ENCODE peak calls at places on chromosomes 6 and 20, in eight cellular contexts. T is CD8-positive, alpha-beta memory T cell; A is neural progenitor cell; I is brain microvascular endothelial cell; M is dorsolateral prefrontal cortex; Z is GM23338; D is ascending aorta; W is astrocyte of the spinal cord. Q is an unnamed sample.

GRCh38 chr6:42112351-42112750 is 30.1 kb downstream of the C6orf132 start:
- DNase-seq in T (no peak), A (no peak), I (no peak), M (no peak), Z (no peak), D (no peak), W (no peak), Q (no peak)

GRCh38 chr6:83908813-83909212 is 49.3 kb downstream of the CYB5R4 start:
- DNase-seq in T (no peak), A (no peak), I (peak), M (no peak), Z (no peak), D (no peak), W (peak), Q (no peak)

GRCh38 chr6:73389854-73390253 is 4.8 kb upstream of the DDX43 start:
- DNase-seq in T (no peak), A (no peak), I (no peak), M (no peak), Z (peak), D (no peak), W (no peak), Q (peak)

GRCh38 chr6:100946711-100947110 is 65.6 kb upstream of the ASCC3 start:
- DNase-seq in T (no peak), A (no peak), I (no peak), M (no peak), Z (no peak), D (no peak), W (no peak), Q (no peak)

GRCh38 chr6:151060096-151060741 is 179.5 kb upstream of the AKAP12 start:
- DNase-seq in T (no peak), A (no peak), I (peak), M (no peak), Z (no peak), D (no peak), W (peak), Q (no peak)

GRCh38 chr6:149405823-149406765 is 6.0 kb downstream of the SUMO4 start:
- DNase-seq in T (no peak), A (no peak), I (no peak), M (no peak), Z (no peak), D (no peak), W (peak), Q (no peak)

GRCh38 chr6:163327936-163328335 is 86.6 kb upstream of the QKI start:
- DNase-seq in T (no peak), A (no peak), I (no peak), M (no peak), Z (no peak), D (no peak), W (no peak), Q (peak)

GRCh38 chr20:54015496-54015895 is 54.9 kb downstream of the BCAS1 start:
- DNase-seq in T (no peak), A (no peak), I (no peak), M (no peak), Z (no peak), D (no peak), W (no peak), Q (no peak)

GRCh38 chr6:166415306-166415705 is 32.6 kb upstream of the MPC1 start:
- DNase-seq in T (peak), A (no peak), I (no peak), M (no peak), Z (no peak), D (no peak), W (no peak), Q (no peak)

GRCh38 chr6:30061766-30062458 is 847 bp downstream of the POLR1H start:
- DNase-seq in T (no peak), A (no peak), I (no peak), M (no peak), Z (peak), D (no peak), W (peak), Q (peak)

GRCh38 chr6:138086573-138087196 is 20.5 kb downstream of the PERP start:
- DNase-seq in T (no peak), A (no peak), I (peak), M (no peak), Z (peak), D (no peak), W (peak), Q (no peak)

GRCh38 chr6:140586426-140587061 is 1212.1 kb upstream of the CITED2 start:
- DNase-seq in T (no peak), A (no peak), I (no peak), M (no peak), Z (no peak), D (no peak), W (no peak), Q (peak)

GRCh38 chr20:33076662-33077398 is 2.6 kb upstream of the BPIFB4 start:
- DNase-seq in T (no peak), A (peak), I (no peak), M (no peak), Z (peak), D (no peak), W (no peak), Q (no peak)

GRCh38 chr6:159833556-159833955 is 33.5 kb downstream of the PNLDC1 start:
- DNase-seq in T (no peak), A (no peak), I (peak), M (no peak), Z (no peak), D (no peak), W (no peak), Q (no peak)

DNA sequence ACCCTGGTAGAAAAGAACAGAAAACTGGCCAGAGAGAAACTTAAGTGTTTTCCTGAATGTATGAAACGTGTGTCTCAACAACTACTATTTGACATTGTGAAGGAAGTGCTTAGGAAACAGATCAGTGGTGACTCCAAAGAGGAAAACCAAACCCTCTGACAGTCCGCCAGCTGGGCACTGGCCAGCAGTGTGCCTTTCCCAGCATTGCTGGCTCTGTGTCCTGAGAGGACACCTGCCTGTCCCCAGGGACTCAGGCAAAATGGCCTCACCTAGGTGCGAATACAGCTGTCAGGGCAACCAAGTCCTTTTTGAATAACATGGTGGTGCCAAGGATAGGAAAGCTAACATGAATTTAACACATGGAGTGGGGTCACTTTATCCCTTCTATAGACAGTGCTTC is 72.5 kb downstream of the NDUFAF5 start:
- DNase-seq in T (no peak), A (no peak), I (no peak), M (peak), Z (no peak), D (no peak), W (no peak), Q (no peak)
- H3K4me3 ChIP-seq in T (no peak), A (no peak), I (no peak), M (no peak), Z (no peak), D (no peak), W (no peak), Q (no peak)

GRCh38 chr20:44159711-44160110 is 27.3 kb downstream of the JPH2 start:
- DNase-seq in T (no peak), A (no peak), I (no peak), M (no peak), Z (no peak), D (no peak), W (no peak), Q (no peak)

GRCh38 chr20:44154521-44155001 is 32.4 kb downstream of the JPH2 start:
- DNase-seq in T (no peak), A (peak), I (no peak), M (no peak), Z (no peak), D (no peak), W (no peak), Q (no peak)

GRCh38 chr20:44159125-44159524 is 27.9 kb downstream of the JPH2 start:
- DNase-seq in T (no peak), A (no peak), I (no peak), M (no peak), Z (no peak), D (no peak), W (no peak), Q (no peak)

GRCh38 chr20:44157061-44157460 is 29.9 kb downstream of the JPH2 start:
- DNase-seq in T (no peak), A (no peak), I (no peak), M (no peak), Z (no peak), D (no peak), W (no peak), Q (no peak)

DNA sequence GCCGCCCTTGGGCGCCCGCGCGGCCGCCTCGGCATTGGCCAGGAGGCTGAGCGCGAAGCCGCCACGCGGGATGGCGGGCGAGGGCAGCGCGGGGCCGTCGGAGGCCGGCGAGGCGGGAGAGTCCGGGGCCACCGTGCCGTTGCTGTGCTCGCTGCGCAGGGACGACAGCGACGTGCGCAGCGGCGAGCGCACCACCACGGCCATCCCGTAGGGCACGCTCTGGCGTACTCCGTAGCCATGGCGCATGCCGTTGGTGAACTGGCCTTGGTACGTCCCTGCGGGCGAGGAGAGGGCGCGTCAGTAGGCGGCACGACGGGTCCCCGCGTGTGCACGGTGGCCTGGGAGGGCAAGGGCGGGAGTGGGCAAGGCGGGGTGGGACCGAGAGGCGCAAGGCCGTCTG is 26.9 kb downstream of the JPH2 start:
- DNase-seq in T (no peak), A (no peak), I (no peak), M (no peak), Z (no peak), D (no peak), W (no peak), Q (no peak)
- H3K4me3 ChIP-seq in T (no peak), A (no peak), I (no peak), M (no peak), Z (no peak), D (no peak), W (no peak), Q (no peak)

GRCh38 chr20:43676368-43676767 is 9.5 kb downstream of the MYBL2 start:
- DNase-seq in T (no peak), A (no peak), I (no peak), M (no peak), Z (no peak), D (no peak), W (no peak), Q (no peak)

GRCh38 chr20:43681468-43681942 is 14.6 kb downstream of the MYBL2 start:
- DNase-seq in T (no peak), A (peak), I (no peak), M (peak), Z (peak), D (no peak), W (no peak), Q (peak)

GRCh38 chr20:43681991-43682410 is 15.1 kb downstream of the MYBL2 start:
- DNase-seq in T (no peak), A (no peak), I (no peak), M (peak), Z (no peak), D (no peak), W (no peak), Q (peak)

GRCh38 chr20:43682446-43682845 is 15.5 kb downstream of the MYBL2 start:
- DNase-seq in T (no peak), A (no peak), I (no peak), M (no peak), Z (no peak), D (no peak), W (no peak), Q (peak)

GRCh38 chr20:43680976-43681375 is 14.1 kb downstream of the MYBL2 start:
- DNase-seq in T (no peak), A (no peak), I (no peak), M (peak), Z (no peak), D (no peak), W (no peak), Q (peak)
- H3K4me3 ChIP-seq in T (no peak), A (no peak), I (no peak), M (no peak), Z (no peak), D (no peak), W (no peak), Q (peak)

GRCh38 chr20:16283978-16284377 is 289.3 kb downstream of the KIF16B start:
- DNase-seq in T (no peak), A (no peak), I (no peak), M (no peak), Z (no peak), D (no peak), W (no peak), Q (no peak)

GRCh38 chr20:16279320-16279719 is 293.9 kb downstream of the KIF16B start:
- DNase-seq in T (no peak), A (no peak), I (no peak), M (no peak), Z (peak), D (no peak), W (no peak), Q (peak)

GRCh38 chr20:16283307-16283706 is 289.9 kb downstream of the KIF16B start:
- DNase-seq in T (no peak), A (no peak), I (no peak), M (no peak), Z (no peak), D (no peak), W (no peak), Q (no peak)

GRCh38 chr20:16284385-16285100 is 288.7 kb downstream of the KIF16B start:
- DNase-seq in T (no peak), A (peak), I (no peak), M (peak), Z (no peak), D (no peak), W (no peak), Q (no peak)

DNA sequence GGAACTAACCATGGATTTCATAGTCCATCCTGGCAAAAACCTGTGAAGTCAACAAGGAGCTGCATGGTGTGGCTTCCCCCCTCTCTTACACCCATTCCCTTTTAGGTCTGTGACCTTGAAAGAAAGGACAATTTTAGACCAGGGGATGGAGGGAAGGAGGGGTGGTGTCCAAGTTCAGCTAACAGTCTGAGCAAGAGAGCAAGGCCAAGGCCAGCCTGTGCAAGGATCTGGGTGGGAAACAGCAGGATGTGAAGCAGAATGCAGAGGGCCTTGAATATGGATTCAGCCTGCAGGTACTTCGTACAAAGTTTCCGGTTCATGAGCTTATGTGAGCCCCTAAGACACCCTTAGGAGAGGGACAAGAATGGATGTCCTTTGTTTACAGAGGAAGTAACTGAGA is 293.0 kb downstream of the KIF16B start:
- DNase-seq in T (no peak), A (no peak), I (no peak), M (no peak), Z (no peak), D (no peak), W (no peak), Q (no peak)
- H3K4me3 ChIP-seq in T (no peak), A (no peak), I (no peak), M (no peak), Z (no peak), D (no peak), W (no peak), Q (no peak)

GRCh38 chr20:62563561-62563960 is 78.7 kb upstream of the SLCO4A1 start:
- DNase-seq in T (no peak), A (no peak), I (no peak), M (no peak), Z (no peak), D (no peak), W (no peak), Q (no peak)
- H3K4me3 ChIP-seq in T (no peak), A (no peak), I (no peak), M (no peak), Z (no peak), D (no peak), W (no peak), Q (no peak)

GRCh38 chr20:23027721-23028120 is 7.4 kb upstream of the SSTR4 start:
- DNase-seq in T (no peak), A (no peak), I (no peak), M (no peak), Z (no peak), D (no peak), W (no peak), Q (no peak)

GRCh38 chr20:23032056-23032455 is 3.1 kb upstream of the SSTR4 start:
- DNase-seq in T (no peak), A (no peak), I (no peak), M (no peak), Z (no peak), D (no peak), W (no peak), Q (no peak)

GRCh38 chr20:23031346-23031745 is 3.8 kb upstream of the SSTR4 start:
- DNase-seq in T (no peak), A (no peak), I (no peak), M (no peak), Z (no peak), D (no peak), W (no peak), Q (no peak)

GRCh38 chr20:23028377-23028776 is 6.7 kb upstream of the SSTR4 start:
- DNase-seq in T (no peak), A (no peak), I (no peak), M (no peak), Z (no peak), D (no peak), W (no peak), Q (no peak)

GRCh38 chr20:23029324-23029723 is 5.8 kb upstream of the SSTR4 start:
- DNase-seq in T (no peak), A (no peak), I (no peak), M (no peak), Z (no peak), D (no peak), W (no peak), Q (no peak)
- H3K4me3 ChIP-seq in T (no peak), A (no peak), I (no peak), M (no peak), Z (no peak), D (no peak), W (no peak), Q (no peak)

GRCh38 chr6:27757307-27757706 is 154.9 kb downstream of the OR2B2 start:
- DNase-seq in T (peak), A (peak), I (no peak), M (peak), Z (peak), D (no peak), W (no peak), Q (peak)
- H3K4me3 ChIP-seq in T (peak), A (peak), I (peak), M (no peak), Z (peak), D (no peak), W (peak), Q (peak)

DNA sequence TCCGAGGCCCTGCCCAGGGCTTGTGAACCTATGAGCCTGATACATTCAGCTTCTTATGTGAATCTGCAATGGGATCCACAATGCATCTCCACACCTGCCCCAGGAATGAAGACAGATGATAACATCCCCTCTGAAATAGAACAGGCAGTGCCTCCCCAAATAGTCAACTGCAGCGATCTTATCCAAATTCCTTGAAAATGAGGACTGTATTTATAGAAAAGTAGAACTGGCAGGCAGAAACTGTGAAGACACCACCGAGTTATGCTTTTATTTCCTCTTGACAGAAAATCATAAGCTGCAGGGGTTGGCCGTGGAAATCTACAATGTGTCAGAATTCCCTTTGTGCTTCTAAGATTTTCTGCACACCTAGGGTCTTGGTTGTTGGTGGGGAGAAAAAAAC is 270.3 kb downstream of the TBC1D7 start:
- DNase-seq in T (no peak), A (no peak), I (no peak), M (no peak), Z (no peak), D (no peak), W (no peak), Q (no peak)
- H3K4me3 ChIP-seq in T (no peak), A (no peak), I (no peak), M (no peak), Z (no peak), D (no peak), W (no peak), Q (no peak)

GRCh38 chr6:12608016-12608860 is 108.3 kb upstream of the PHACTR1 start:
- DNase-seq in T (no peak), A (no peak), I (no peak), M (no peak), Z (no peak), D (no peak), W (peak), Q (peak)

GRCh38 chr6:12606616-12607015 is 110.0 kb upstream of the PHACTR1 start:
- DNase-seq in T (no peak), A (no peak), I (no peak), M (no peak), Z (no peak), D (no peak), W (no peak), Q (no peak)

GRCh38 chr6:12602951-12603710 is 113.4 kb upstream of the PHACTR1 start:
- DNase-seq in T (no peak), A (peak), I (peak), M (no peak), Z (peak), D (no peak), W (peak), Q (peak)

GRCh38 chr6:12603711-12604049 is 112.9 kb upstream of the PHACTR1 start:
- DNase-seq in T (no peak), A (no peak), I (no peak), M (no peak), Z (no peak), D (no peak), W (no peak), Q (no peak)

DNA sequence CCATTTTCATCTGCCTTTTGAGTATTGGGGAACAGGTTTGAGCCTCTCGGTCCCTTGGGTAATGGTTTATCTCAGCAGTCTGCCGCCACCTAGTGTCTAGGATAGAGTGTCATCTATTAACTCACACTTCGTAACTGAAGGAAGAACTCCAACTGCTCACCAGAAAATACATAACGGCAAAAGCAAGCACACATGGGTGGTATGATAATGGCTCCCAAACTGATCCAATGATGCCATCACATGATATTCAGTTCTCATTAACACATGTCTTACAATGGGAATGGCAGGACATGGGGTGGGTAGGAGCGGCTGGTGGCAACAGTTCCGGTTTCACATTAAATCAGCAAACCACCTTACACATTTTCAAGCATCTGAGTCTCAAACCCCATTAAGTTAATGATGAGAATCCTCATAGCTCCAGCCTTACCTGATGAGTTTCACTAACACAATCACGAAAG is 110.7 kb upstream of the PHACTR1 start:
- DNase-seq in T (peak), A (peak), I (peak), M (peak), Z (peak), D (no peak), W (peak), Q (peak)
- H3K4me3 ChIP-seq in T (no peak), A (no peak), I (no peak), M (no peak), Z (no peak), D (no peak), W (no peak), Q (peak)